ENCODE peak calls at places on chromosomes 11 and 22, in four cellular contexts. One of them, this sample, is unnamed.

GRCh38 chr11:84468255-84468654 is 1158.9 kb downstream of the DLG2 start:
- DNase-seq in HepG2: no peak
- DNase-seq in K562: no peak
- DNase-seq in GM12878: no peak
- DNase-seq in this sample: no peak

GRCh38 chr11:130781906-130782305 is 134.4 kb downstream of the SNX19 start:
- DNase-seq in HepG2: no peak
- DNase-seq in K562: no peak
- DNase-seq in GM12878: no peak
- DNase-seq in this sample: peak

GRCh38 chr11:94332814-94333213 is 28.4 kb downstream of the IZUMO1R start:
- DNase-seq in HepG2: no peak
- DNase-seq in K562: no peak
- DNase-seq in GM12878: no peak
- DNase-seq in this sample: no peak

GRCh38 chr11:130477646-130478203 is 29.3 kb downstream of the ADAMTS15 start:
- DNase-seq in HepG2: no peak
- DNase-seq in K562: no peak
- DNase-seq in GM12878: no peak
- DNase-seq in this sample: no peak

GRCh38 chr22:48488149-48488551 is 1339.5 kb downstream of the BRD1 start:
- DNase-seq in HepG2: no peak
- DNase-seq in K562: no peak
- DNase-seq in GM12878: no peak
- DNase-seq in this sample: no peak

GRCh38 chr11:73883856-73884255 is 7.1 kb downstream of the PAAF1 start:
- DNase-seq in HepG2: no peak
- DNase-seq in K562: no peak
- DNase-seq in GM12878: no peak
- DNase-seq in this sample: no peak

GRCh38 chr11:105673089-105673488 is 63.2 kb downstream of the GRIA4 start:
- DNase-seq in HepG2: peak
- DNase-seq in K562: peak
- DNase-seq in GM12878: no peak
- DNase-seq in this sample: no peak

GRCh38 chr11:67400251-67400941 is 1.3 kb downstream of the PPP1CA start:
- DNase-seq in HepG2: no peak
- DNase-seq in K562: no peak
- DNase-seq in GM12878: no peak
- DNase-seq in this sample: no peak

GRCh38 chr22:44567846-44568493 is 69.9 kb upstream of the RTL6 start:
- DNase-seq in HepG2: peak
- DNase-seq in K562: no peak
- DNase-seq in GM12878: no peak
- DNase-seq in this sample: no peak

GRCh38 chr11:43963221-43963620 is 20.8 kb downstream of the C11orf96 start:
- DNase-seq in HepG2: no peak
- DNase-seq in K562: no peak
- DNase-seq in GM12878: no peak
- DNase-seq in this sample: no peak

GRCh38 chr22:45502215-45503070 is at the start of gene FBLN1:
- DNase-seq in HepG2: peak
- DNase-seq in K562: peak
- DNase-seq in GM12878: no peak
- DNase-seq in this sample: peak

GRCh38 chr22:48579035-48579914 is 1248.4 kb downstream of the BRD1 start:
- DNase-seq in HepG2: peak
- DNase-seq in K562: no peak
- DNase-seq in GM12878: no peak
- DNase-seq in this sample: no peak

GRCh38 chr11:60315866-60316265 is 11.2 kb upstream of the MS4A6E start:
- DNase-seq in HepG2: no peak
- DNase-seq in K562: no peak
- DNase-seq in GM12878: no peak
- DNase-seq in this sample: no peak

GRCh38 chr11:78228467-78228866 is 39.7 kb downstream of the USP35 start:
- DNase-seq in HepG2: peak
- DNase-seq in K562: peak
- DNase-seq in GM12878: peak
- DNase-seq in this sample: peak

GRCh38 chr22:49780992-49781782 is 46.5 kb downstream of the BRD1 start:
- DNase-seq in HepG2: no peak
- DNase-seq in K562: no peak
- DNase-seq in GM12878: no peak
- DNase-seq in this sample: no peak

GRCh38 chr22:20546541-20546950 is 39.1 kb downstream of the MED15 start:
- DNase-seq in HepG2: no peak
- DNase-seq in K562: no peak
- DNase-seq in GM12878: no peak
- DNase-seq in this sample: no peak

GRCh38 chr11:42620796-42621195 is 691.0 kb upstream of the API5 start:
- DNase-seq in HepG2: no peak
- DNase-seq in K562: no peak
- DNase-seq in GM12878: no peak
- DNase-seq in this sample: no peak

GRCh38 chr22:41543854-41544670 is at the start of gene POLR3H:
- DNase-seq in HepG2: peak
- DNase-seq in K562: peak
- DNase-seq in GM12878: peak
- DNase-seq in this sample: peak

GRCh38 chr11:22203281-22203680 is 10.4 kb downstream of the ANO5 start:
- DNase-seq in HepG2: no peak
- DNase-seq in K562: no peak
- DNase-seq in GM12878: no peak
- DNase-seq in this sample: no peak

GRCh38 chr11:99098258-99098657 is 77.5 kb downstream of the CNTN5 start:
- DNase-seq in HepG2: no peak
- DNase-seq in K562: no peak
- DNase-seq in GM12878: no peak
- DNase-seq in this sample: no peak

GRCh38 chr11:90113541-90113940 is 20.9 kb upstream of the NAALAD2 start:
- DNase-seq in HepG2: no peak
- DNase-seq in K562: no peak
- DNase-seq in GM12878: no peak
- DNase-seq in this sample: no peak

GRCh38 chr11:123537726-123538125 is 107.7 kb downstream of the GRAMD1B start:
- DNase-seq in HepG2: no peak
- DNase-seq in K562: no peak
- DNase-seq in GM12878: no peak
- DNase-seq in this sample: no peak

GRCh38 chr11:90220391-90220790 is 2.5 kb downstream of the CHORDC1 start:
- DNase-seq in HepG2: no peak
- DNase-seq in K562: no peak
- DNase-seq in GM12878: no peak
- DNase-seq in this sample: no peak

GRCh38 chr11:95231126-95231880 is at the start of gene SESN3:
- DNase-seq in HepG2: peak
- DNase-seq in K562: peak
- DNase-seq in GM12878: peak
- DNase-seq in this sample: peak

GRCh38 chr11:60905047-60905446 is 1.3 kb downstream of the PRPF19 start:
- DNase-seq in HepG2: no peak
- DNase-seq in K562: no peak
- DNase-seq in GM12878: no peak
- DNase-seq in this sample: no peak

GRCh38 chr22:45597460-45598192 is 74.0 kb upstream of the ATXN10 start:
- DNase-seq in HepG2: peak
- DNase-seq in K562: no peak
- DNase-seq in GM12878: no peak
- DNase-seq in this sample: no peak

GRCh38 chr11:11816511-11817319 is 25.1 kb upstream of the USP47 start:
- DNase-seq in HepG2: no peak
- DNase-seq in K562: no peak
- DNase-seq in GM12878: no peak
- DNase-seq in this sample: no peak

GRCh38 chr11:69114362-69114761 is 41.4 kb upstream of the SMIM38 start:
- DNase-seq in HepG2: no peak
- DNase-seq in K562: no peak
- DNase-seq in GM12878: no peak
- DNase-seq in this sample: no peak

GRCh38 chr11:78350646-78351165 is 66.9 kb downstream of the GAB2 start:
- DNase-seq in HepG2: no peak
- DNase-seq in K562: no peak
- DNase-seq in GM12878: peak
- DNase-seq in this sample: no peak

GRCh38 chr11:36577859-36578258 is 10.1 kb downstream of the RAG1 start:
- DNase-seq in HepG2: no peak
- DNase-seq in K562: no peak
- DNase-seq in GM12878: no peak
- DNase-seq in this sample: no peak

GRCh38 chr11:87290304-87290922 is 252.7 kb downstream of the TMEM135 start:
- DNase-seq in HepG2: peak
- DNase-seq in K562: peak
- DNase-seq in GM12878: no peak
- DNase-seq in this sample: peak

GRCh38 chr11:33560729-33561128 is 139.9 kb downstream of the C11orf91 start:
- DNase-seq in HepG2: no peak
- DNase-seq in K562: no peak
- DNase-seq in GM12878: no peak
- DNase-seq in this sample: no peak

GRCh38 chr11:64751580-64751979 is 7.6 kb upstream of the RASGRP2 start:
- DNase-seq in HepG2: no peak
- DNase-seq in K562: no peak
- DNase-seq in GM12878: no peak
- DNase-seq in this sample: no peak

GRCh38 chr11:64753380-64754123 is 6.2 kb downstream of the PYGM start:
- DNase-seq in HepG2: no peak
- DNase-seq in K562: peak
- DNase-seq in GM12878: no peak
- DNase-seq in this sample: no peak

GRCh38 chr11:64753019-64753379 is 6.8 kb downstream of the PYGM start:
- DNase-seq in HepG2: no peak
- DNase-seq in K562: no peak
- DNase-seq in GM12878: no peak
- DNase-seq in this sample: no peak

GRCh38 chr11:64751136-64751535 is 7.2 kb upstream of the RASGRP2 start:
- DNase-seq in HepG2: no peak
- DNase-seq in K562: no peak
- DNase-seq in GM12878: no peak
- DNase-seq in this sample: no peak

GRCh38 chr11:64752106-64752970 is 7.4 kb downstream of the PYGM start:
- DNase-seq in HepG2: no peak
- DNase-seq in K562: no peak
- DNase-seq in GM12878: no peak
- DNase-seq in this sample: no peak
- TF ChIP-seq JUNB in HepG2: no peak
- TF ChIP-seq JUNB in K562: no peak
- TF ChIP-seq JUNB in GM12878: no peak
- TF ChIP-seq JUNB in this sample: no peak

DNA sequence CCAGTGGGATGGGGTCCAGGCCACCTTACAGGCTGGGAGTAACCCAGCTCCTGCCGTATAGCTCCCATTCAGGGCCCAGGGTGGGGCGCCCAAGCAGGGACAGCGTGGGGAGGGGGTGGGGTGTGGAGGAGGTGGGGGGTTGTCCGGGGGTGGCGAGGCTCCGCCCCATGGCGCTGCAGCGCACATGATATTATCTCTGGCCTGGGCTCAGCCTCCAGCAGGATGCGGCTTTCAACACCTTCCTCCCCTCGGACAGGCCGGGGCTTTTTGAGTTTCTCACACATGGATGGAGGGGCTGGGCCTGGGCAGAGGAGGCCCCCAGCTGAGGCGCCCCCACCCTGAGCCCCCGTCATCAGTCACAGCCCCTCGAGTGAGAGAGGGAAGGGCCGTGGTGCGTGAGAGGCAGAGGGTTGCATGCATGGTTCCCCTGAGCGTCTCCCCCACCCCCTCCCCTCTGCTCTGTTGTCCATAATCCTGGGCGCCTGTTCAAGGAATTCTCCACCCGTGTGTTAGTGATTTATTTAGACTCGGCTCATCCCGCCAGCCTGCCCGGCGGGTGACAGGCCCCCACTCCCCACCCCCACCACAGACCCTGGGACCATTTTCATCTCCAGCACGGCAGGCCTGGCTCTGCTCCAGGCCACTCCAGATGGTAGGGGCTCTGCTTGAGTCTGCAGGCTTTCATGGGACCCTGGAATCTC is 44.9 kb downstream of the WNT11 start:
- DNase-seq in HepG2: no peak
- DNase-seq in K562: peak
- DNase-seq in GM12878: no peak
- DNase-seq in this sample: no peak
- TF ChIP-seq RFX5 in HepG2: no peak
- TF ChIP-seq RFX5 in K562: no peak
- TF ChIP-seq RFX5 in GM12878: no peak
- TF ChIP-seq RFX5 in this sample: no peak

DNA sequence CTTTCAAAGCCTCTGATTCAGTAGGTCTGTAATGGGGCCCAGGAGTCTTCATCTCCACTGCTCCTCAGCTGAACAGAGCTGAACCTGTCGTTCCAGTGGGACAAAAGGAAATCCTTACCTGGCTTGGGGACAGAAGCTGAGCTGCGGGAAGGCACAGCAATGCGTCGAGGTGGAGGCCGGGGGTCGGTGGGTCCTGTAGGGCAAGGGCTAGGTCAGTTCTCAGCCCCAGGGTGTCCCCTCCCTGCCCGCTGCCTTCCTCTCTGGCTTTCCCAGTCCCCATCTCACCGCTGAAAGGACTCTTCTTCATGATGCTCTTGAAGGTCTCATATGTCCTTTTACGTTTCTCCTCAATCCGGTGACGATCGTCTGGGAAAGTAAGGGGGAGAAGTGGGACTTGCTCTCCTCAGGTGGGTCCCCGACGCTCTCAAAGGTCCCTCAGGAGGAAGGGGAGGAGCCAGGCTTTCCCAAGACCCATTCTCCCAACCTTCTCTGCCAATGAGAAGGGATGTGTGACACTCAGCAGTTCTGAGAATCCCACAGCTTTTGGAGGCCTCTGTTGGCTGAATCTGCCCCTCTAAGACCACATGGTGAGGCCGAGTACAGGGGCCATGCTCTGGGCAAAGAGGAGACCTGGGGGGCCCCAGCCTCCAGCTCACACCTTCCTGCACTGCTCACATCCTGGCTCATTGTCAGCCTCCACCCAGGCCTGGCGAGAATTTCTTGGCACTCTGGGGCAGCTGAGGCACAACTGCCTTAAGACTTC is 7.0 kb downstream of the RELA start:
- DNase-seq in HepG2: no peak
- DNase-seq in K562: no peak
- DNase-seq in GM12878: no peak
- DNase-seq in this sample: no peak
- TF ChIP-seq POLR2AphosphoS2 in HepG2: no peak
- TF ChIP-seq POLR2AphosphoS2 in K562: no peak
- TF ChIP-seq POLR2AphosphoS2 in GM12878: no peak
- TF ChIP-seq POLR2AphosphoS2 in this sample: no peak

GRCh38 chr11:128843198-128843766 is 23.8 kb downstream of the KCNJ1 start:
- DNase-seq in HepG2: no peak
- DNase-seq in K562: no peak
- DNase-seq in GM12878: no peak
- DNase-seq in this sample: no peak

GRCh38 chr11:128839081-128839480 is 28.0 kb downstream of the KCNJ1 start:
- DNase-seq in HepG2: no peak
- DNase-seq in K562: no peak
- DNase-seq in GM12878: no peak
- DNase-seq in this sample: no peak

GRCh38 chr11:128840783-128841182 is 26.3 kb downstream of the KCNJ1 start:
- DNase-seq in HepG2: no peak
- DNase-seq in K562: no peak
- DNase-seq in GM12878: no peak
- DNase-seq in this sample: no peak

GRCh38 chr11:128840137-128840536 is 27.0 kb downstream of the KCNJ1 start:
- DNase-seq in HepG2: no peak
- DNase-seq in K562: no peak
- DNase-seq in GM12878: no peak
- DNase-seq in this sample: no peak

GRCh38 chr11:128841461-128842072 is 25.5 kb downstream of the KCNJ1 start:
- DNase-seq in HepG2: no peak
- DNase-seq in K562: no peak
- DNase-seq in GM12878: peak
- DNase-seq in this sample: no peak
- TF ChIP-seq JUNB in HepG2: no peak
- TF ChIP-seq JUNB in K562: no peak
- TF ChIP-seq JUNB in GM12878: no peak
- TF ChIP-seq JUNB in this sample: no peak